ENCODE peak calls at places on chromosomes 1 and 21, in four cellular contexts. E, R, S and J are unnamed samples.
A peak's percentile ranks its signal among the peaks of the same experiment; 100 is the strongest.

GRCh38 chr1:162500805-162501204 is 3.2 kb downstream of the UHMK1 start:
- DNase-seq in S (no peak), R (peak; percentile 3), E (no peak), J (no peak)

GRCh38 chr1:231678021-231678432 is 51.4 kb downstream of the DISC1 start:
- DNase-seq in S (no peak), R (no peak), E (no peak), J (no peak)

GRCh38 chr1:4596486-4596885 is 57.9 kb upstream of the AJAP1 start:
- DNase-seq in R (no peak), E (no peak), S (no peak), J (no peak)

GRCh38 chr1:192918259-192918658 is 109.4 kb downstream of the RGS2 start:
- DNase-seq in S (no peak), R (no peak), E (no peak), J (no peak)

GRCh38 chr1:87867631-87868030 is 539.0 kb downstream of the LMO4 start:
- DNase-seq in R (no peak), E (no peak), S (no peak), J (no peak)

GRCh38 chr1:23400324-23401110 is 24.0 kb downstream of the TCEA3 start:
- DNase-seq in S (peak; percentile 66), E (no peak), R (no peak), J (peak; percentile 83)

GRCh38 chr1:41354956-41355355 is 6.3 kb upstream of the FOXO6 start:
- DNase-seq in R (no peak), E (no peak), S (no peak), J (no peak)

GRCh38 chr21:45054927-45055612 is 19.3 kb upstream of the ADARB1 start:
- DNase-seq in S (no peak), R (no peak), E (no peak), J (peak; percentile 78)

GRCh38 chr1:145708063-145708462 is 895 bp upstream of the PDZK1 start:
- DNase-seq in E (no peak), S (no peak), R (no peak), J (no peak)

GRCh38 chr21:39189857-39190604 is 6.8 kb upstream of the PSMG1 start:
- DNase-seq in R (no peak), S (no peak), E (no peak), J (no peak)

GRCh38 chr1:101284021-101284420 is 47.2 kb downstream of the S1PR1 start:
- DNase-seq in S (no peak), E (no peak), R (no peak), J (no peak)

GRCh38 chr1:185536165-185536920 is 197.8 kb upstream of the HMCN1 start:
- DNase-seq in S (no peak), R (no peak), E (no peak), J (no peak)

GRCh38 chr1:77874804-77875445 is 13.5 kb upstream of the NEXN start:
- DNase-seq in S (no peak), R (no peak), E (no peak), J (no peak)

GRCh38 chr1:2914702-2915101 is 106.6 kb upstream of the ACTRT2 start:
- DNase-seq in E (no peak), S (no peak), R (no peak), J (no peak)

GRCh38 chr1:222892137-222892763 is 77.4 kb downstream of the DISP1 start:
- DNase-seq in R (peak; percentile 28), S (no peak), E (no peak), J (no peak)

GRCh38 chr1:15709226-15709625 is 25.1 kb downstream of the PLEKHM2 start:
- DNase-seq in R (no peak), E (no peak), S (no peak), J (no peak)

GRCh38 chr1:67824771-67825170 is 8.5 kb downstream of the GNG12 start:
- DNase-seq in S (no peak), E (no peak), R (no peak), J (no peak)

GRCh38 chr1:31944205-31945089 is 6.3 kb upstream of the PTP4A2 start:
- DNase-seq in E (peak; percentile 70), S (peak; percentile 94), R (peak; percentile 95), J (peak; percentile 95)

GRCh38 chr21:29487154-29487553 is 188.4 kb downstream of the BACH1 start:
- DNase-seq in S (no peak), E (no peak), R (no peak), J (no peak)

GRCh38 chr1:151458936-151459330 is 361 bp downstream of the POGZ start:
- DNase-seq in S (peak; percentile 86), R (peak; percentile 77), E (peak; percentile 52), J (peak; percentile 84)

GRCh38 chr1:178513278-178513983 is 522 bp downstream of the TEX35 start:
- DNase-seq in S (no peak), E (no peak), R (no peak), J (peak; percentile 46)

GRCh38 chr1:94332952-94333351 is 85.2 kb upstream of the ABCD3 start:
- DNase-seq in R (peak; percentile 41), E (no peak), S (no peak), J (no peak)

GRCh38 chr1:184186167-184186566 is 134.6 kb downstream of the TSEN15 start:
- DNase-seq in S (no peak), E (no peak), R (no peak), J (no peak)

GRCh38 chr1:2206813-2207488 is 12.4 kb upstream of the FAAP20 start:
- DNase-seq in E (no peak), R (no peak), S (peak; percentile 53), J (peak; percentile 72)

GRCh38 chr1:152110860-152111514 is 4.3 kb downstream of the TCHH start:
- DNase-seq in R (peak; percentile 41), S (no peak), E (no peak), J (no peak)

GRCh38 chr1:245319161-245319560 is 164.4 kb downstream of the KIF26B start:
- DNase-seq in E (no peak), R (no peak), S (no peak), J (no peak)

GRCh38 chr1:235266325-235266724 is 61.7 kb downstream of the ARID4B start:
- DNase-seq in R (no peak), S (no peak), E (no peak), J (no peak)

GRCh38 chr21:37437376-37438080 is 71.0 kb downstream of the DYRK1A start:
- DNase-seq in E (no peak), R (no peak), S (no peak), J (no peak)

GRCh38 chr1:172870901-172871606 is 179.7 kb downstream of the TNFSF18 start:
- DNase-seq in E (no peak), R (peak; percentile 38), S (no peak), J (no peak)

GRCh38 chr1:23544444-23545389 is 13.7 kb upstream of the E2F2 start:
- DNase-seq in E (peak; percentile 56), R (peak; percentile 90), S (peak; percentile 84), J (peak; percentile 89)

GRCh38 chr1:1425753-1426495 is 4.8 kb upstream of the ANKRD65 start:
- DNase-seq in S (no peak), E (no peak), R (no peak), J (no peak)

GRCh38 chr1:110408488-110408887 is 994 bp upstream of the LAMTOR5 start:
- DNase-seq in R (no peak), S (no peak), E (no peak), J (no peak)
- H3K27ac ChIP-seq in R (no peak overlapping the region), S (peak overlapping the region; percentile 96), E (peak overlapping the region; percentile 80), J (peak overlapping the region; percentile 98)

DNA sequence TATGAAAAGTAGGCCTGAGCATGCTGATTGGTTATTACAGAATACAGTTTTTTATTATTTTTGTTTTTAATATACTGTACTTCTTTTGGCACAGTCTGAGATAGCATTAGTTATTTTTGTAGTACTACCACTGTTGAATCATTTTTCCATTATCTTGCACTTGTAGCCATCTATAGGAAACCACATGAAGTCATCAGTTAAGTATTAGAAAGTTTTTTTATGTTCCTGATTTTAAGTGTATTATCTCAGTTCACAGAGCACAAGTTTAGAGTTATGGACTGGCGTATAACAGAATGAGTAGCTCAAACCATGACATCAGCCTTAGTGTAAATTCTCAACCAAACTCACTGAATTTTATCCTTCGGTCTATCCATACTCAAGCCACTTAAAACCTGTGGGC is 22.8 kb downstream of the DHX9 start:
- DNase-seq in R (no peak), S (no peak), E (no peak), J (no peak)
- H3K27ac ChIP-seq in R (no peak overlapping the region), S (no peak overlapping the region), E (no peak overlapping the region), J (no peak overlapping the region)

GRCh38 chr1:97920832-97921571 is at the start of gene DPYD:
- DNase-seq in R (peak; percentile 93), S (peak; percentile 93), E (peak; percentile 77), J (peak; percentile 91)

GRCh38 chr1:97925161-97925560 is 4.3 kb upstream of the DPYD start:
- DNase-seq in S (no peak), R (no peak), E (no peak), J (no peak)

GRCh38 chr1:97919568-97920261 is 1.1 kb downstream of the DPYD start:
- DNase-seq in E (no peak), R (no peak), S (no peak), J (no peak)

GRCh38 chr1:97918961-97919360 is 1.9 kb downstream of the DPYD start:
- DNase-seq in R (no peak), E (no peak), S (no peak), J (no peak)

GRCh38 chr1:97920275-97920831 is 481 bp downstream of the DPYD start:
- DNase-seq in R (no peak), E (no peak), S (no peak), J (no peak)
- H3K27ac ChIP-seq in R (peak overlapping the region; percentile 68), E (peak overlapping the region; percentile 88), S (peak overlapping the region; percentile 92), J (peak overlapping the region; percentile 95)

GRCh38 chr1:208179303-208179702 is 64.9 kb downstream of the PLXNA2 start:
- DNase-seq in S (no peak), R (no peak), E (no peak), J (no peak)

GRCh38 chr1:208179850-208180416 is 64.3 kb downstream of the PLXNA2 start:
- DNase-seq in S (no peak), E (no peak), R (no peak), J (no peak)

GRCh38 chr1:208177656-208178055 is 66.5 kb downstream of the PLXNA2 start:
- DNase-seq in E (no peak), S (no peak), R (peak; percentile 87), J (no peak)

GRCh38 chr1:208176654-208177053 is 67.5 kb downstream of the PLXNA2 start:
- DNase-seq in E (no peak), S (no peak), R (peak; percentile 48), J (no peak)

GRCh38 chr1:208178091-208178529 is 66.1 kb downstream of the PLXNA2 start:
- DNase-seq in E (no peak), R (peak; percentile 51), S (no peak), J (no peak)
- H3K27ac ChIP-seq in E (no peak overlapping the region), R (peak overlapping the region; percentile 89), S (no peak overlapping the region), J (no peak overlapping the region)

GRCh38 chr1:243719476-243719875 is 130.6 kb downstream of the AKT3 start:
- DNase-seq in E (no peak), R (no peak), S (no peak), J (no peak)
- H3K27ac ChIP-seq in E (no peak overlapping the region), R (no peak overlapping the region), S (no peak overlapping the region), J (no peak overlapping the region)